ENCODE peak calls at places on chromosome 14, in four cellular contexts. V is GM12878; D is CD8-positive, alpha-beta T cell; R is sigmoid colon. W is an unnamed sample.

GRCh38 chr14:89315493-89316456 is 101.3 kb downstream of the FOXN3 start:
- DNase-seq in V (no peak), D (no peak), R (no peak), W (no peak)

GRCh38 chr14:95424533-95424932 is 91.9 kb downstream of the SYNE3 start:
- DNase-seq in V (no peak), D (no peak), R (no peak), W (no peak)

GRCh38 chr14:51228890-51229289 is 11.2 kb upstream of the TMX1 start:
- DNase-seq in V (no peak), D (no peak), R (no peak), W (no peak)

GRCh38 chr14:61477845-61478438 is 156.6 kb downstream of the PRKCH start:
- DNase-seq in V (no peak), D (no peak), R (peak; percentile 80), W (no peak)

GRCh38 chr14:97299661-97300060 is 502.5 kb downstream of the VRK1 start:
- DNase-seq in V (no peak), D (peak; percentile 29), R (no peak), W (no peak)

GRCh38 chr14:89787525-89787924 is 167.0 kb downstream of the EFCAB11 start:
- DNase-seq in V (no peak), D (no peak), R (no peak), W (no peak)

GRCh38 chr14:35959835-35960234 is 133.7 kb downstream of the BRMS1L start:
- DNase-seq in V (no peak), D (no peak), R (no peak), W (no peak)

GRCh38 chr14:91872517-91873470 is 5.5 kb upstream of the TC2N start:
- DNase-seq in V (no peak), D (peak; percentile 64), R (peak; percentile 87), W (peak; percentile 70)

GRCh38 chr14:57087841-57088240 is 180.9 kb downstream of the EXOC5 start:
- DNase-seq in V (no peak), D (no peak), R (no peak), W (no peak)

GRCh38 chr14:101926085-101926484 is 38.3 kb upstream of the DYNC1H1 start:
- DNase-seq in V (no peak), D (no peak), R (peak; percentile 52), W (no peak)

GRCh38 chr14:81110186-81110585 is 110.6 kb downstream of the GTF2A1 start:
- DNase-seq in V (no peak), D (no peak), R (no peak), W (no peak)

GRCh38 chr14:64757601-64758000 is 53.4 kb downstream of the PLEKHG3 start:
- DNase-seq in V (no peak), D (no peak), R (no peak), W (no peak)

GRCh38 chr14:89424241-89424640 is 7.2 kb upstream of the FOXN3 start:
- DNase-seq in V (no peak), D (no peak), R (no peak), W (no peak)

GRCh38 chr14:92670967-92671366 is 77.5 kb downstream of the LGMN start:
- DNase-seq in V (no peak), D (no peak), R (no peak), W (no peak)

GRCh38 chr14:59182641-59183040 is 5.8 kb upstream of the DAAM1 start:
- DNase-seq in V (no peak), D (no peak), R (no peak), W (no peak)

GRCh38 chr14:89123851-89124250 is 293.2 kb downstream of the FOXN3 start:
- DNase-seq in V (no peak), D (no peak), R (no peak), W (no peak)

GRCh38 chr14:80956105-80956504 is 684 bp downstream of the TSHR start:
- DNase-seq in V (no peak), D (no peak), R (no peak), W (no peak)

GRCh38 chr14:90697146-90697545 is 119.1 kb downstream of the TTC7B start:
- DNase-seq in V (no peak), D (no peak), R (no peak), W (no peak)

GRCh38 chr14:22190411-22191191 is 398.4 kb downstream of the DAD1 start:
- DNase-seq in V (no peak), D (no peak), R (no peak), W (no peak)

GRCh38 chr14:75226755-75227544 is 50.5 kb upstream of the TMED10 start:
- DNase-seq in V (no peak), D (no peak), R (no peak), W (no peak)

GRCh38 chr14:75229923-75230792 is 48.5 kb upstream of the FOS start:
- DNase-seq in V (peak; percentile 74), D (peak; percentile 52), R (no peak), W (peak; percentile 87)

GRCh38 chr14:75231320-75231719 is 47.3 kb upstream of the FOS start:
- DNase-seq in V (no peak), D (no peak), R (no peak), W (no peak)

GRCh38 chr14:75232597-75232996 is 46.0 kb upstream of the FOS start:
- DNase-seq in V (no peak), D (peak; percentile 62), R (no peak), W (peak; percentile 80)

DNA sequence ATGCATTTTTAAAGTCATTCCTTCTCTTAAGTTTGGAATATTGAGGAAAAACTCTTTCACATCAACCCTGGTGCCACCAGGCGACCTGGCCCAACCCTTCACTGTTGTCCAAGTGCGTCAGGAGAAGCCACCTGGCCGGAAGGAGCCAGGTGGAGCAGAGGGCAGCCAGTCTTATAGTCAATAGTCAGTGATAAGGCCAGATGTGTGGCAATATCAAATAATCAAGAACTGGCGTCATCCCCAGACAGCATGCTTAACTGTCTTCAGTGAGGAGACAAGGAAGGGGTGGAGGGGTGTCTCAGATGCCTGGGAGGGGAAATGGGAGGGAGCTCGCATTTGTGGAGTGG is 49.1 kb upstream of the FOS start:
- DNase-seq in V (no peak), D (no peak), R (no peak), W (no peak)
- H3K36me3 ChIP-seq in V (no peaks in the 10 kb centered on the region), D (no peaks in the 10 kb centered on the region), R (no peaks in the 10 kb centered on the region), W (no peaks in the 10 kb centered on the region)

DNA sequence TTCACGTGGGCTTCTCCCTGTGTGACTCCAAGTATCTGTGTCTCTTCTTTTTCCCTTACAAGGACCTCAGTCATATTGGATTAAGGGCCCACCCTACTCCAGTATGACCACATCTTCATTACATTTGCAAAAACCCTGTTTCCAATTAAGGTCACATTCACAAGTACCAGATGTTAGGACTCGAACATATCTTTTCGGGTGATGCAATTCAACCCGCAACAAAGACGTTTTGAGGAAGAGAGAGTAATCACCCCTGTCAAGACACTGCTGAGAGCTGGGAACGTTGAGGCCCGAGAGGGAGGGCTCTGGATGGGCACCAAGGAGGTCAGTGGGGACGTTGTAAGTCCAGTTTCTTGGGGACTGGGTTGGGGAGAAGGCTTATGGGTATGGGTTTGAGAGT is 12.2 kb upstream of the IFI27 start:
- DNase-seq in V (no peak), D (no peak), R (no peak), W (no peak)
- H3K36me3 ChIP-seq in V (no peaks in the 10 kb centered on the region), D (no peaks in the 10 kb centered on the region), R (peaks cover 5% of the 10 kb centered on the region), W (no peaks in the 10 kb centered on the region)

DNA sequence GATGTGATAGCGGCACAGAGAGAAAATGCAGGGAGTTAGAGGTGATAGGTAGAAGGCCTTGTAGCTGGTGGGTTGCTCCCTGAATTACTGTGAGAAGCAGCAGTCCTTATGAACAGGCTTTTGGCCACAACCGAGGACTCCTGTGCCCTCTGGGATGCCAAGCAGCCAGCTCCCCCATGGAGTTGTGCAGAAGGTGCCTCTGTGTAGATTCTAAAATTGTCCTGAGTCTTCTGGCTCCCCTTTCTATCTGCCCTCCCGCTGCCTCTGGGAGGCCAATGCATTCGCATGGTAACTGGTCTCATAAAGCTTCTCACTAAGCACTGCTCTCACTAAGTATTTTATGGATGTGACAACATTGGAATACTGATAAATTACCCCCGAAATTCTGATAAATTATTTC is 16.1 kb upstream of the SUSD6 start:
- DNase-seq in V (no peak), D (no peak), R (no peak), W (no peak)
- H3K36me3 ChIP-seq in V (no peaks in the 10 kb centered on the region), D (no peaks in the 10 kb centered on the region), R (no peaks in the 10 kb centered on the region), W (no peaks in the 10 kb centered on the region)

DNA sequence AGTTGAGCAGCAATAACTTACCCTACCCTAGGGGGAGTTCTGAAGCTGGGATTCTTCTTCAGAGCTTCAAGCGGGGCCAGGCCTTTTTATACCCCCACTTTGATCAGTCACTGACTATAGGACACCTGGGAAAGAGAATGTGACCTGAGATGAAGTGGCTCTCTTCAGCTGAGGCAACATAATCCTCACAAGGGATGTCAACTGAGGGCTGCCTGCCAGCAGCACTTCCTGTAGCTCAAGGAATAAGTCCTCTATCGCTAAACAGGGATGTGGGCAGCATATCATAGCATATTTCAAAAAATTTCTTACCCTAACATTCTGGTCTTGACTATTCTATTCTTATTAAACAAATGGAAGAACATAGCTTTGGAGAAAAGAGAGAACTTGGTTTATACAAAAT is 17.4 kb downstream of the LGALS3 start:
- DNase-seq in V (no peak), D (no peak), R (no peak), W (no peak)
- H3K36me3 ChIP-seq in V (peaks cover 2% of the 10 kb centered on the region), D (no peaks in the 10 kb centered on the region), R (peaks cover 52% of the 10 kb centered on the region), W (peaks cover 6% of the 10 kb centered on the region)

DNA sequence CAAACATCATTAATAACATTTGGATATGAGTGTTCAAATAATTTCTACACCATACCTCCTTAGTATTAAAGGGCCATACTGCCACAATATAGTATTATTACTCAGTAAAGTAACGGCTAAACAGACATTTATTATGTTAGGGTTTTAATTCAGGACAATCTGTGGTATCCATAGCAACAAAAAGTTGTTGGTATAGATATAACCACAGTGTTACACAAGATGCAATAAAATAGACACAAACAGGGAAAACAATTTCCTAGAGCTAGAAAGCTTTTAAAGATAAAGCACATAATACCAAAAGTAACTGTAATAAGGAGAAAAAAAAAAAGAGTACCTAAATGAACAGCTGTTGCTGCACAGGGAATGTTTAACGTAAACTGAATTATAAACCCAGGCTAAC is 16.1 kb downstream of the CNIH1 start:
- DNase-seq in V (no peak), D (no peak), R (no peak), W (no peak)
- H3K36me3 ChIP-seq in V (peaks cover 8% of the 10 kb centered on the region), D (peaks cover 8% of the 10 kb centered on the region), R (peaks cover 63% of the 10 kb centered on the region), W (peaks cover 13% of the 10 kb centered on the region)

DNA sequence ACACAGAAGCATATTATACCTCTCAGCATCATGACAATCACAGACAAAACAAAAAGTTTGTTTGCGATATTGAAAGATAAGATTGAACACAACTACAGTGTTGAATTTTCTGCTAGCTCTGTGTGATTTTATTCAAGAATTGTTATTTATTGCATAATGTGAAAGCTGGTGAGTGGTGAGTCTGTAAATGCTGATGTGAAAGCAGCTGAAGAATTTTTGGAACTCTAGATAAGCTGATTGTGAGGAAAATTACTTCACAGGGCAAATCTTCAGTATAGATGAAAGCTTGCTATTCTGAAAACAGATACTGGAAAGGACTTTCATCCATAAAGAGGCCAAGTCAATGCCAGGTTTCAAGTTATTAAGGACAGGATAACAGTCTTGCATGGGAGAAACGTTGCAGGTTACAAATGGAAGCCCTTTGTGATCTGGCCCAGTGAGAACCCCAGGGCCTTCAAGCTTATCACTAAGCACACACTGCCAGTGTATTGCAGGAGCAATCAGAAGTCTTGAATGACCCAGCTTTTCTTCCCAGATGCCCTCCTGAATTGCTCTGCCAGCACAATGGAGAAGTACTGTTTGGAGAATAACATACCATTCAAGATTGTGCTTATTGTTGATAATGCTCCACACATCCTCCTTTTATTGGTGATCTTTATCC is 153.7 kb downstream of the PCNX1 start:
- DNase-seq in V (no peak), D (no peak), R (no peak), W (no peak)
- H3K36me3 ChIP-seq in V (peaks cover 1% of the 10 kb centered on the region), D (peaks cover 42% of the 10 kb centered on the region), R (peaks cover 68% of the 10 kb centered on the region), W (peaks cover 39% of the 10 kb centered on the region)

GRCh38 chr14:69214376-69214775 is 23.1 kb downstream of the EXD2 start:
- DNase-seq in V (no peak), D (no peak), R (no peak), W (no peak)
- H3K36me3 ChIP-seq in V (no peaks in the 10 kb centered on the region), D (no peaks in the 10 kb centered on the region), R (peaks cover 40% of the 10 kb centered on the region), W (peaks cover 4% of the 10 kb centered on the region)

W was measured in CD4-positive, alpha-beta memory T cell.